ENCODE peak calls at places on chromosomes 5 and 9, in eight cellular contexts. U is PC-3, X is fibroblast of lung, V is OCI-LY7, I is astrocyte, J is IMR-90, L is HCT116, T is mammary epithelial cell. B is an unnamed sample.

GRCh38 chr9:110095776-110096175 is 112.2 kb downstream of the C9orf152 start:
- DNase-seq in U (no peak), I (peak; percentile 51), V (no peak), T (peak; percentile 52), X (peak; percentile 84), J (peak; percentile 70), L (no peak), B (no peak)

GRCh38 chr9:93958875-93959682 is 3.9 kb upstream of the BARX1 start:
- DNase-seq in L (no peak), V (no peak), J (peak; percentile 7), X (peak; percentile 34), U (no peak), T (no peak), I (no peak), B (no peak)

GRCh38 chr9:89660286-89660685 is 55.5 kb downstream of the GADD45G start:
- DNase-seq in U (no peak), V (no peak), I (no peak), L (no peak), J (no peak), T (no peak), X (no peak), B (no peak)

GRCh38 chr5:83653669-83654068 is 67.0 kb downstream of the HAPLN1 start:
- DNase-seq in I (no peak), L (no peak), U (no peak), J (no peak), V (no peak), T (no peak), X (no peak), B (no peak)

GRCh38 chr9:85430659-85431370 is 310.9 kb downstream of the AGTPBP1 start:
- DNase-seq in J (no peak), I (peak; percentile 11), U (no peak), L (no peak), T (no peak), V (no peak), X (no peak), B (no peak)

GRCh38 chr5:134580001-134580460 is 52.6 kb downstream of the SAR1B start:
- DNase-seq in T (no peak), I (no peak), X (no peak), J (no peak), L (no peak), U (no peak), V (no peak), B (no peak)

GRCh38 chr5:93279292-93279974 is 301.6 kb downstream of the NR2F1-AS1 start:
- DNase-seq in T (no peak), X (no peak), L (no peak), I (peak; percentile 23), U (peak; percentile 64), V (no peak), J (peak; percentile 61), B (no peak)

GRCh38 chr9:95504053-95504963 is 12.5 kb downstream of the PTCH1 start:
- DNase-seq in T (peak; percentile 27), I (no peak), J (peak; percentile 72), X (peak; percentile 72), U (peak; percentile 90), V (peak; percentile 69), L (no peak), B (peak; percentile 76)

GRCh38 chr5:171840066-171840465 is 54.4 kb downstream of the SMIM23 start:
- DNase-seq in L (no peak), I (no peak), T (no peak), U (no peak), X (no peak), J (no peak), V (peak; percentile 37), B (no peak)

GRCh38 chr5:55172051-55172899 is 702 bp downstream of the CDC20B start:
- DNase-seq in T (peak; percentile 81), V (peak; percentile 85), L (peak; percentile 85), I (peak; percentile 56), X (peak; percentile 83), U (peak; percentile 78), J (peak; percentile 78), B (peak; percentile 48)

GRCh38 chr9:87535817-87536539 is 38.3 kb downstream of the DAPK1 start:
- DNase-seq in J (no peak), T (no peak), I (no peak), X (no peak), U (no peak), L (no peak), V (peak; percentile 35), B (no peak)

GRCh38 chr5:169350016-169350415 is 49.1 kb upstream of the SLIT3 start:
- DNase-seq in T (peak; percentile 82), L (no peak), V (no peak), X (peak; percentile 29), I (peak; percentile 92), U (peak; percentile 90), J (peak; percentile 53), B (peak; percentile 84)

GRCh38 chr5:14676320-14676719 is 11.8 kb downstream of the OTULIN start:
- DNase-seq in I (peak; percentile 62), T (peak; percentile 96), U (peak; percentile 53), X (peak; percentile 68), V (no peak), J (peak; percentile 40), L (no peak), B (peak; percentile 50)

GRCh38 chr9:136799854-136800657 is 3.9 kb downstream of the CCDC183 start:
- DNase-seq in X (peak; percentile 44), L (peak; percentile 60), J (peak; percentile 24), T (peak; percentile 80), I (no peak), V (peak; percentile 84), U (peak; percentile 78), B (peak; percentile 91)

GRCh38 chr9:137694962-137695875 is 76.4 kb downstream of the EHMT1 start:
- DNase-seq in T (no peak), L (no peak), J (no peak), I (no peak), U (peak; percentile 13), X (peak; percentile 27), V (peak; percentile 79), B (peak; percentile 12)

GRCh38 chr9:120856700-120857099 is 14.0 kb upstream of the PSMD5 start:
- DNase-seq in T (no peak), V (no peak), I (no peak), U (no peak), L (no peak), X (no peak), J (no peak), B (no peak)

GRCh38 chr5:57133574-57133973 is 40.3 kb upstream of the GPBP1 start:
- DNase-seq in T (no peak), V (no peak), L (no peak), X (no peak), J (no peak), I (no peak), U (no peak), B (no peak)

GRCh38 chr5:141763526-141763925 is 81.5 kb upstream of the ARAP3 start:
- DNase-seq in L (no peak), I (no peak), X (no peak), T (no peak), V (no peak), J (no peak), U (no peak), B (no peak)

GRCh38 chr5:11046160-11046559 is 285.1 kb upstream of the DAP start:
- DNase-seq in J (peak; percentile 18), V (no peak), X (peak; percentile 18), T (no peak), L (no peak), U (peak; percentile 30), I (no peak), B (no peak)

GRCh38 chr5:174520420-174521396 is 203.7 kb upstream of the MSX2 start:
- DNase-seq in I (peak; percentile 42), L (peak; percentile 93), X (no peak), J (peak; percentile 17), T (no peak), U (no peak), V (no peak), B (peak; percentile 80)

DNA sequence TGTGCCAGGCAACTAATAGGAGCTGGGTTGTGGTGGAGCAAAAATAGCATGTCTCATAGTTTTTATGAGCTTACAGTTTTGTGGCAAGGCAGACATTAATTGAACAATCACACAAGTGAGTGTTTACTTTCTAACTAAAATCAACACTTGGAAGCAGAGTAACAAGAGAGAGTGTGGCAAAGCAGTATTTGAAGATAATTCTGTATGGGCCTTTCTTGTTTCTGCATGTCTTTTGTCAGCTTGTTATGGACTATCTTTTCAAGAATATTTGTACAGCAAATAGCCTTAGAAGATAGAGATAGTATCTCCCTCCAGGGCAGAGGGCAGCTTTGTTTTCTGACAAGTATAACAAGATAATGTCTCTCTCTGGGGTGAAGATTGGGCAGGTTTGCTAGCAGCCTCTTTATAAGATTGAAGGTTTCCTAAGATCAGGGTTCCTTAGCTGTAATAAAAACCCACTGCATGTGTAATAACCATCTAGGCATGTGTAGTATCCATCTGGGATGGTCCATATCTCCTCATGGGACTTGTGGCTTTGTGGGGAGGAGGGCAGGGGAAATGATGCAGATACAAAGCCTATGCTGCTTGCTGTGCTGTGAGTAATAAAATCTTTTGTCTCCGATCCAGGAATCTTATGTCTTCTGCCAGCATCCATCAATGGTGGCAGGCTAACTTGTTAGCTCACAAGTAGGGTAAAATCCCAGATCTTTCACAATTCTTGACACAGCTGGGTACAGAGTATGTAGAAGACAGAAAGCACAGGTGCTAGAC is 479.9 kb downstream of the KDM4C start:
- DNase-seq in U (no peak), J (peak; percentile 31), T (no peak), X (peak; percentile 19), L (no peak), V (no peak), I (peak; percentile 75), B (no peak)
- H3K4me2 ChIP-seq in U (no peak overlapping the region), J (no peak overlapping the region), T (no peak overlapping the region), X (no peak overlapping the region), L (no peak overlapping the region), V (no peak overlapping the region), I (no peak overlapping the region), B (no peak overlapping the region)

GRCh38 chr9:92535940-92536850 is at the start of gene ECM2:
- DNase-seq in J (peak; percentile 52), U (no peak), L (no peak), I (peak; percentile 53), X (peak; percentile 69), T (no peak), V (no peak), B (no peak)
- H3K4me3 ChIP-seq in J (peak within 1 kb of the TSS; percentile 28), U (no peak within 1 kb of the TSS), L (no peak within 1 kb of the TSS), I (peak within 1 kb of the TSS; percentile 1), X (peak within 1 kb of the TSS; percentile 12), T (no peak within 1 kb of the TSS), V (no peak within 1 kb of the TSS), B (no peak within 1 kb of the TSS)

GRCh38 chr9:107342762-107343161 is 59.7 kb downstream of the RAD23B start:
- DNase-seq in X (no peak), I (no peak), T (no peak), L (no peak), U (no peak), J (no peak), V (no peak), B (no peak)
- H4K20me1 ChIP-seq in X (no peaks in the 10 kb centered on the region), I (peaks cover 25% of the 10 kb centered on the region), T (no peaks in the 10 kb centered on the region), L (no peaks in the 10 kb centered on the region), U (no peaks in the 10 kb centered on the region), J (peaks cover 6% of the 10 kb centered on the region), V (no peaks in the 10 kb centered on the region), B (no peaks in the 10 kb centered on the region)

GRCh38 chr5:75491621-75492020 is 19.8 kb downstream of the CERT1 start:
- DNase-seq in J (no peak), U (no peak), V (no peak), I (no peak), T (no peak), L (no peak), X (no peak), B (no peak)
- H3K4me2 ChIP-seq in J (no peak overlapping the region), U (no peak overlapping the region), V (no peak overlapping the region), I (no peak overlapping the region), T (no peak overlapping the region), L (no peak overlapping the region), X (no peak overlapping the region), B (no peak overlapping the region)

DNA sequence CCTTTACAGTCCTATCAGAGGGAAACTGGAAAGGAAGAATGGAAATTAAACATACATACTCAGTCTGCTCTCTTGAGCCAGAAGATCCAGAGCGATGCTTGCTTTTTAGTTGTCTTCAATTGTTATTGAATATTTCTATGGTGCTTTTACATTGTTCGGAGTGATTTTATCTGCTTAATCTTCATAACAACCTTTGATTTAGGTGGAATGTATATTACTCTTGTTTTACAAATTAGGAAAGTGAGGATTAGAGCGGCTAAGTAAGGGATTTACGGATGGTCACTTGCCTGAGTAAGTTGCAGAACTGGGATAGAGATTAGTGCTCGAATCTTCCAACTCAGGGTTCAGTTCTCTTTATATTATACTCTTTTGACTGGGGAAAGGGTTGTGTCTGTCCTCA is 69.1 kb downstream of the PBX3 start:
- DNase-seq in L (no peak), I (no peak), J (no peak), V (no peak), X (no peak), U (no peak), T (no peak), B (no peak)
- H3K4me3 ChIP-seq in L (no peak overlapping the region), I (no peak overlapping the region), J (no peak overlapping the region), V (no peak overlapping the region), X (no peak overlapping the region), U (no peak overlapping the region), T (no peak overlapping the region), B (no peak overlapping the region)

B was measured in PC-9.